ENCODE peak calls at places on chromosomes 2 and 18, in five cellular contexts. One of them, this sample, is unnamed.

GRCh38 chr2:63755980-63756379 is 85.7 kb upstream of the UGP2 start:
- DNase-seq in psoas muscle: no peak
- DNase-seq in ovary: no peak
- DNase-seq in OCI-LY7: no peak
- DNase-seq in naive thymus-derived CD4-positive, alpha-beta T cell: no peak
- DNase-seq in this sample: no peak

GRCh38 chr2:19988600-19988999 is 1.3 kb downstream of the WDR35 start:
- DNase-seq in ovary: no peak
- DNase-seq in OCI-LY7: no peak
- DNase-seq in psoas muscle: no peak
- DNase-seq in naive thymus-derived CD4-positive, alpha-beta T cell: no peak
- DNase-seq in this sample: no peak

GRCh38 chr2:30321466-30321865 is 90.1 kb downstream of the LBH start:
- DNase-seq in psoas muscle: no peak
- DNase-seq in OCI-LY7: no peak
- DNase-seq in ovary: no peak
- DNase-seq in naive thymus-derived CD4-positive, alpha-beta T cell: no peak
- DNase-seq in this sample: no peak

GRCh38 chr2:239790313-239790712 is 234.8 kb downstream of the NDUFA10 start:
- DNase-seq in psoas muscle: no peak
- DNase-seq in OCI-LY7: no peak
- DNase-seq in naive thymus-derived CD4-positive, alpha-beta T cell: no peak
- DNase-seq in ovary: peak; percentile 3
- DNase-seq in this sample: no peak

GRCh38 chr2:20241973-20242726 is 17.2 kb upstream of the SDC1 start:
- DNase-seq in psoas muscle: no peak
- DNase-seq in OCI-LY7: no peak
- DNase-seq in ovary: no peak
- DNase-seq in naive thymus-derived CD4-positive, alpha-beta T cell: no peak
- DNase-seq in this sample: peak; percentile 34

GRCh38 chr2:47065771-47066380 is 89.2 kb downstream of the STPG4 start:
- DNase-seq in naive thymus-derived CD4-positive, alpha-beta T cell: no peak
- DNase-seq in psoas muscle: no peak
- DNase-seq in OCI-LY7: no peak
- DNase-seq in ovary: no peak
- DNase-seq in this sample: no peak

GRCh38 chr2:67311536-67311935 is 85.6 kb upstream of the ETAA1 start:
- DNase-seq in naive thymus-derived CD4-positive, alpha-beta T cell: no peak
- DNase-seq in psoas muscle: no peak
- DNase-seq in ovary: no peak
- DNase-seq in OCI-LY7: no peak
- DNase-seq in this sample: no peak

GRCh38 chr2:63049291-63050185 is 1.1 kb upstream of the OTX1 start:
- DNase-seq in naive thymus-derived CD4-positive, alpha-beta T cell: no peak
- DNase-seq in ovary: peak; percentile 16
- DNase-seq in OCI-LY7: no peak
- DNase-seq in psoas muscle: no peak
- DNase-seq in this sample: no peak

GRCh38 chr18:36179562-36180334 is 7.5 kb upstream of the MOCOS start:
- DNase-seq in ovary: peak; percentile 97
- DNase-seq in psoas muscle: peak; percentile 86
- DNase-seq in naive thymus-derived CD4-positive, alpha-beta T cell: no peak
- DNase-seq in OCI-LY7: peak; percentile 5
- DNase-seq in this sample: no peak

GRCh38 chr2:36871068-36871707 is 95.1 kb downstream of the STRN start:
- DNase-seq in naive thymus-derived CD4-positive, alpha-beta T cell: no peak
- DNase-seq in psoas muscle: no peak
- DNase-seq in OCI-LY7: no peak
- DNase-seq in ovary: no peak
- DNase-seq in this sample: no peak

GRCh38 chr2:212213191-212213590 is 325.4 kb downstream of the ERBB4 start:
- DNase-seq in ovary: no peak
- DNase-seq in psoas muscle: no peak
- DNase-seq in naive thymus-derived CD4-positive, alpha-beta T cell: no peak
- DNase-seq in OCI-LY7: no peak
- DNase-seq in this sample: no peak

GRCh38 chr2:241984271-241984655 is 114.7 kb downstream of the RTP5 start:
- DNase-seq in ovary: no peak
- DNase-seq in OCI-LY7: no peak
- DNase-seq in psoas muscle: no peak
- DNase-seq in naive thymus-derived CD4-positive, alpha-beta T cell: no peak
- DNase-seq in this sample: no peak

GRCh38 chr2:27071990-27072830 is 756 bp upstream of the OST4 start:
- DNase-seq in naive thymus-derived CD4-positive, alpha-beta T cell: no peak
- DNase-seq in psoas muscle: peak; percentile 69
- DNase-seq in OCI-LY7: no peak
- DNase-seq in ovary: peak; percentile 93
- DNase-seq in this sample: no peak

GRCh38 chr2:237983922-237984321 is 17.1 kb downstream of the UBE2F start:
- DNase-seq in ovary: no peak
- DNase-seq in naive thymus-derived CD4-positive, alpha-beta T cell: no peak
- DNase-seq in OCI-LY7: no peak
- DNase-seq in psoas muscle: no peak
- DNase-seq in this sample: no peak

GRCh38 chr18:68660355-68661183 is 54.3 kb downstream of the TMX3 start:
- DNase-seq in ovary: no peak
- DNase-seq in psoas muscle: no peak
- DNase-seq in naive thymus-derived CD4-positive, alpha-beta T cell: peak; percentile 19
- DNase-seq in OCI-LY7: peak; percentile 37
- DNase-seq in this sample: no peak

GRCh38 chr2:65658871-65659270 is 226.5 kb upstream of the SPRED2 start:
- DNase-seq in ovary: no peak
- DNase-seq in OCI-LY7: no peak
- DNase-seq in psoas muscle: no peak
- DNase-seq in naive thymus-derived CD4-positive, alpha-beta T cell: no peak
- DNase-seq in this sample: no peak

GRCh38 chr2:83742117-83742782 is 716.8 kb downstream of the SUCLG1 start:
- DNase-seq in psoas muscle: peak; percentile 62
- DNase-seq in ovary: no peak
- DNase-seq in OCI-LY7: no peak
- DNase-seq in naive thymus-derived CD4-positive, alpha-beta T cell: no peak
- DNase-seq in this sample: no peak

GRCh38 chr2:194105358-194105757 is 1551.7 kb upstream of the SLC39A10 start:
- DNase-seq in naive thymus-derived CD4-positive, alpha-beta T cell: no peak
- DNase-seq in OCI-LY7: no peak
- DNase-seq in psoas muscle: no peak
- DNase-seq in ovary: no peak
- DNase-seq in this sample: no peak

GRCh38 chr2:47904903-47905453 is 1.3 kb downstream of the FBXO11 start:
- DNase-seq in psoas muscle: peak; percentile 66
- DNase-seq in OCI-LY7: peak; percentile 67
- DNase-seq in ovary: peak; percentile 68
- DNase-seq in naive thymus-derived CD4-positive, alpha-beta T cell: no peak
- DNase-seq in this sample: peak; percentile 48

GRCh38 chr2:226640501-226640900 is 159.1 kb downstream of the IRS1 start:
- DNase-seq in naive thymus-derived CD4-positive, alpha-beta T cell: no peak
- DNase-seq in OCI-LY7: no peak
- DNase-seq in psoas muscle: no peak
- DNase-seq in ovary: no peak
- DNase-seq in this sample: no peak

GRCh38 chr18:48418000-48418399 is 8.8 kb upstream of the ZBTB7C start:
- DNase-seq in psoas muscle: no peak
- DNase-seq in naive thymus-derived CD4-positive, alpha-beta T cell: no peak
- DNase-seq in ovary: no peak
- DNase-seq in OCI-LY7: no peak
- DNase-seq in this sample: no peak

GRCh38 chr2:137928547-137929503 is 35.4 kb upstream of the HNMT start:
- DNase-seq in naive thymus-derived CD4-positive, alpha-beta T cell: no peak
- DNase-seq in ovary: no peak
- DNase-seq in psoas muscle: no peak
- DNase-seq in OCI-LY7: no peak
- DNase-seq in this sample: no peak

GRCh38 chr2:10449838-10450691 is 1.9 kb upstream of the ODC1 start:
- DNase-seq in psoas muscle: no peak
- DNase-seq in OCI-LY7: no peak
- DNase-seq in naive thymus-derived CD4-positive, alpha-beta T cell: no peak
- DNase-seq in ovary: no peak
- DNase-seq in this sample: no peak

GRCh38 chr2:9018109-9018508 is 14.6 kb upstream of the MBOAT2 start:
- DNase-seq in ovary: no peak
- DNase-seq in naive thymus-derived CD4-positive, alpha-beta T cell: no peak
- DNase-seq in psoas muscle: no peak
- DNase-seq in OCI-LY7: no peak
- DNase-seq in this sample: no peak

GRCh38 chr2:154392256-154392655 is 306.2 kb upstream of the KCNJ3 start:
- DNase-seq in naive thymus-derived CD4-positive, alpha-beta T cell: no peak
- DNase-seq in ovary: no peak
- DNase-seq in psoas muscle: no peak
- DNase-seq in OCI-LY7: peak; percentile 70
- DNase-seq in this sample: no peak

GRCh38 chr2:11532434-11533055 is 1.3 kb upstream of the GREB1 start:
- DNase-seq in ovary: no peak
- DNase-seq in naive thymus-derived CD4-positive, alpha-beta T cell: no peak
- DNase-seq in OCI-LY7: no peak
- DNase-seq in psoas muscle: no peak
- DNase-seq in this sample: no peak

GRCh38 chr18:76232813-76233212 is 262.2 kb downstream of the ZNF516 start:
- DNase-seq in naive thymus-derived CD4-positive, alpha-beta T cell: no peak
- DNase-seq in psoas muscle: no peak
- DNase-seq in OCI-LY7: no peak
- DNase-seq in ovary: no peak
- DNase-seq in this sample: no peak

DNA sequence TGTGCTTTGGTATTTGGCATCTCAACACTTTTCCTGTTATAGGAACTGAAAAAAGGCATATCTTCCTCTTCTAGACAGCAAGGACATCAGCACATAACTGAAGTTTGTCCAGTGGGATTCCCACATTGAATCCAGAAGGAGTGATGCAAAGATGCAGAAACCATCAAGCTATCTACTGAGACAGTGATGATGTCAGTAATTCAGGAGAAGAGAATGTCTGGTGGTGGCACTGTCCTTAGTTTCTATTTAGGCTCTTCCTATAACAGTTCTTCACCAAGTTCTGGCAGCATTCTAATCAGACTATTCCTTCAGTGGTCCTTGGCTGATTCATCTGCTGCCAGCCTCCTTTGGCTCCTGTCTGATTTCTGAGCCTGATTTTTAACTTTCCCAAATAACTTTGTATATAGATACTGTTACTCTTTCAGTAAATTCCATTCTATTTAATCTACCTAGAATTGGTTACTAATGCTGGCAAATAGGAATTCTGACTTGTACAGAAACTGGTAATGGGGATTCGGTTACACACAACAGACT is 56.6 kb upstream of the AGPS start:
- DNase-seq in naive thymus-derived CD4-positive, alpha-beta T cell: no peak
- DNase-seq in psoas muscle: no peak
- DNase-seq in OCI-LY7: no peak
- DNase-seq in ovary: no peak
- DNase-seq in this sample: no peak
- H3K27ac ChIP-seq in naive thymus-derived CD4-positive, alpha-beta T cell: no peak overlapping the region
- H3K27ac ChIP-seq in psoas muscle: no peak overlapping the region
- H3K27ac ChIP-seq in OCI-LY7: no peak overlapping the region
- H3K27ac ChIP-seq in ovary: no peak overlapping the region
- H3K27ac ChIP-seq in this sample: no peak overlapping the region

GRCh38 chr2:39942970-39943369 is 163.9 kb upstream of the THUMPD2 start:
- DNase-seq in ovary: no peak
- DNase-seq in psoas muscle: no peak
- DNase-seq in OCI-LY7: no peak
- DNase-seq in naive thymus-derived CD4-positive, alpha-beta T cell: no peak
- DNase-seq in this sample: no peak
- H3K9me3 ChIP-seq in ovary: no peaks in the 10 kb centered on the region
- H3K9me3 ChIP-seq in psoas muscle: no peaks in the 10 kb centered on the region
- H3K9me3 ChIP-seq in OCI-LY7: no peaks in the 10 kb centered on the region
- H3K9me3 ChIP-seq in naive thymus-derived CD4-positive, alpha-beta T cell: no peaks in the 10 kb centered on the region
- H3K9me3 ChIP-seq in this sample: no peaks in the 10 kb centered on the region

GRCh38 chr18:12313530-12314245 is 5.6 kb downstream of the TUBB6 start:
- DNase-seq in psoas muscle: no peak
- DNase-seq in OCI-LY7: no peak
- DNase-seq in ovary: no peak
- DNase-seq in naive thymus-derived CD4-positive, alpha-beta T cell: no peak
- DNase-seq in this sample: no peak

GRCh38 chr18:12312936-12313335 is 4.9 kb downstream of the TUBB6 start:
- DNase-seq in naive thymus-derived CD4-positive, alpha-beta T cell: no peak
- DNase-seq in OCI-LY7: no peak
- DNase-seq in psoas muscle: no peak
- DNase-seq in ovary: no peak
- DNase-seq in this sample: no peak

GRCh38 chr18:12315911-12316310 is 7.9 kb downstream of the TUBB6 start:
- DNase-seq in ovary: no peak
- DNase-seq in OCI-LY7: no peak
- DNase-seq in naive thymus-derived CD4-positive, alpha-beta T cell: no peak
- DNase-seq in psoas muscle: no peak
- DNase-seq in this sample: no peak

GRCh38 chr18:12315481-12315880 is 7.4 kb downstream of the TUBB6 start:
- DNase-seq in ovary: no peak
- DNase-seq in psoas muscle: no peak
- DNase-seq in naive thymus-derived CD4-positive, alpha-beta T cell: no peak
- DNase-seq in OCI-LY7: no peak
- DNase-seq in this sample: no peak

DNA sequence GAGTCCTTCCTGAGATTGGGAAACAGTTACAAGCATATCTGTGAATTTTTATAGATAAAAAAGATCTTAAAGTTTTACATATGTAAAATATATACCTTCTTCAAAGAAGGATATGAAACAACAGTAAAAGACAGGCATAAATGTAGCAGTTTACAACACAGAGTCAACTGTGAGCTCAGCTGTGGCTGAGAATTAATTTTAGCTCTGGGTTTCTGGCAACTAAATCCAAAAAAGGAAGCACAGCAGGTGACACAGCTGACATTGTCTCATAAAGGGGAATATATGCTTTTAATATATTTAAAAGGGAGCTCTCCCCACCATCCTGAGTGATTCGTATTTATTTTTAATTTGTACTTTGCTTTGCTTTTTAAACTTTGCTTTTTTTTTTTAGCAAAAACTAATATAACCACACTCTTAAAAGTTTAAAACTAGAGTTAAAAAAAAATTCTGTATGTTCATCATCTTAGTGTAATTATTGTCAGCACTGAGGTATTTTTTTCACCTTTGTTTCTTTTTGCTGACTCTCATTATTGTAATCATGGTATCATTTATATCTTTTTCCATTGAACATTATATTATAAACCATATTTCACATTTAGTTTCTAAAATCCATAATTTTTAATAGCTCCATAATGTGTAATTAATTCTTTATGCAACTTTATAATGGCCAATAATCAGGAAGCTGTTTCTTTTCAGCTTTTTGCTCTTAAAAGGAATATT is 6.7 kb downstream of the TUBB6 start:
- DNase-seq in psoas muscle: no peak
- DNase-seq in naive thymus-derived CD4-positive, alpha-beta T cell: no peak
- DNase-seq in OCI-LY7: peak; percentile 58
- DNase-seq in ovary: no peak
- DNase-seq in this sample: no peak
- H3K27ac ChIP-seq in psoas muscle: no peak overlapping the region
- H3K27ac ChIP-seq in naive thymus-derived CD4-positive, alpha-beta T cell: no peak overlapping the region
- H3K27ac ChIP-seq in OCI-LY7: peak overlapping the region; percentile 48
- H3K27ac ChIP-seq in ovary: no peak overlapping the region
- H3K27ac ChIP-seq in this sample: no peak overlapping the region

DNA sequence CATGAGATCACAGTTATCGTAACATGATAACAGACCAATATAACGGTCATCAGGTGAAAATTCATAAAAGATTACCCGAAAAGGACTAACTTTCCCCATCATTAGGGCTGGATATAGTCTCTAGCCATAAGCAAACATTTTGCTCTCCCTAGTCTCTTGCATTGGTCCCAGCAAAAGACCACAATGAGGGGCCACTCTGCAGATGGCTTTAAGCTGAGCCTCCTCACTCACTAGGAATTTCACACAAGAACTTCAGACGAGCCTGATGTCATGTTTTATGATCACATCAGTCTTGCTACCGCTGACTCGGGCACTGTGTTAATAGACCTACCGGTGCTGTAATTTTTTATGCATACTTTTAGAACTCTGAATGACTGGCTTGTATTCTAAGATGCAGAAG is 35.2 kb downstream of the STK17B start:
- DNase-seq in psoas muscle: no peak
- DNase-seq in naive thymus-derived CD4-positive, alpha-beta T cell: no peak
- DNase-seq in OCI-LY7: no peak
- DNase-seq in ovary: no peak
- DNase-seq in this sample: no peak
- H3K9me3 ChIP-seq in psoas muscle: peaks cover 18% of the 10 kb centered on the region
- H3K9me3 ChIP-seq in naive thymus-derived CD4-positive, alpha-beta T cell: peaks cover 19% of the 10 kb centered on the region
- H3K9me3 ChIP-seq in OCI-LY7: peaks cover 31% of the 10 kb centered on the region
- H3K9me3 ChIP-seq in ovary: peaks cover 15% of the 10 kb centered on the region
- H3K9me3 ChIP-seq in this sample: peaks cover 4% of the 10 kb centered on the region

This sample was measured in CD8-positive, alpha-beta T cell.